ENCODE peak calls at places on chromosomes 1 and 21, in ten cellular contexts. W, M, O, U, J, A, P, G, X and Z are unnamed samples.

GRCh38 chr1:27664291-27664690 is 7.7 kb downstream of the IFI6 start:
- DNase-seq in A (no peak), J (no peak), P (no peak), X (no peak), U (no peak), O (no peak), G (no peak), M (no peak), W (peak), Z (no peak)

GRCh38 chr1:100387209-100387608 is 34.9 kb downstream of the CDC14A start:
- DNase-seq in J (no peak), O (no peak), A (no peak), M (no peak), P (no peak), W (peak), U (peak), G (peak), X (no peak), Z (no peak)

GRCh38 chr1:234923626-234924025 is 205.0 kb downstream of the TOMM20 start:
- DNase-seq in P (no peak), J (no peak), M (no peak), U (no peak), G (no peak), O (no peak), X (no peak), W (no peak), A (no peak), Z (no peak)

GRCh38 chr21:38330671-38331070 is 73.9 kb downstream of the KCNJ15 start:
- DNase-seq in G (no peak), M (no peak), W (peak), O (no peak), A (no peak), P (no peak), U (no peak), J (no peak), X (no peak), Z (no peak)

GRCh38 chr21:32733356-32733755 is 5.5 kb upstream of the SYNJ1 start:
- DNase-seq in P (no peak), G (no peak), O (no peak), J (no peak), W (no peak), U (no peak), A (no peak), M (no peak), X (no peak), Z (no peak)

GRCh38 chr1:27299385-27300252 is 22.3 kb upstream of the TMEM222 start:
- DNase-seq in G (no peak), A (no peak), W (peak), U (peak), J (peak), O (no peak), P (no peak), X (no peak), M (no peak), Z (no peak)

GRCh38 chr1:78049396-78049795 is 3.6 kb downstream of the GIPC2 start:
- DNase-seq in U (no peak), M (no peak), X (no peak), J (no peak), W (no peak), A (no peak), G (no peak), O (no peak), P (no peak), Z (no peak)

GRCh38 chr1:39576016-39576657 is 453 bp downstream of the PABPC4 start:
- DNase-seq in G (peak), P (peak), U (no peak), J (peak), M (peak), X (peak), A (peak), W (no peak), O (peak), Z (peak)

GRCh38 chr1:56125316-56125715 is 454.0 kb downstream of the PLPP3 start:
- DNase-seq in M (no peak), P (no peak), G (no peak), A (no peak), X (no peak), U (no peak), J (no peak), W (no peak), O (no peak), Z (no peak)

GRCh38 chr1:79974659-79975058 is 968.1 kb upstream of the ADGRL4 start:
- DNase-seq in O (no peak), U (no peak), A (no peak), W (no peak), P (no peak), G (no peak), M (no peak), J (peak), X (no peak), Z (no peak)

GRCh38 chr1:220483700-220484099 is 44.2 kb upstream of the MARK1 start:
- DNase-seq in M (no peak), X (no peak), A (no peak), O (no peak), W (no peak), G (no peak), P (no peak), U (no peak), J (no peak), Z (no peak)

GRCh38 chr1:232982238-232982944 is 32.0 kb downstream of the NTPCR start:
- DNase-seq in P (no peak), A (no peak), G (no peak), X (no peak), W (peak), M (no peak), J (no peak), O (no peak), U (peak), Z (no peak)